ENCODE peak calls at places on chromosomes 11 and 22, in five cellular contexts. R is neural progenitor cell, V is lower lobe of right lung, H is A549, S is ovary. K is an unnamed sample. For H3K4me1, the result is how much of the 10 kb centered on the place peaks cover.

GRCh38 chr11:93073026-93073425 is 103.6 kb downstream of the MTNR1B start:
- DNase-seq in H (no peak), V (no peak), R (no peak), S (no peak), K (no peak)

GRCh38 chr11:72781313-72782080 is 12.3 kb downstream of the STARD10 start:
- DNase-seq in V (peak), R (peak), S (peak), H (no peak), K (no peak)

GRCh38 chr11:32893947-32894827 is 1.6 kb downstream of the QSER1 start:
- DNase-seq in H (peak), R (peak), S (peak), V (no peak), K (peak)

GRCh38 chr11:11786771-11787170 is 55.0 kb upstream of the USP47 start:
- DNase-seq in R (peak), V (no peak), H (peak), S (no peak), K (no peak)

GRCh38 chr22:19463491-19464469 is 15.2 kb downstream of the UFD1 start:
- DNase-seq in R (no peak), S (no peak), H (no peak), V (no peak), K (peak)

GRCh38 chr11:3357302-3357701 is 21.6 kb downstream of the ZNF195 start:
- DNase-seq in V (no peak), H (no peak), S (no peak), R (no peak), K (no peak)

GRCh38 chr11:1896468-1896867 is 4.8 kb upstream of the PRR33 start:
- DNase-seq in R (no peak), H (no peak), V (no peak), S (no peak), K (no peak)

GRCh38 chr22:37021710-37022482 is 2.4 kb downstream of the MPST start:
- DNase-seq in H (peak), V (peak), R (peak), S (no peak), K (no peak)

GRCh38 chr11:34548278-34548677 is 34.7 kb upstream of the ELF5 start:
- DNase-seq in S (no peak), H (no peak), R (no peak), V (no peak), K (no peak)

GRCh38 chr11:114796954-114797721 is 118.8 kb downstream of the NXPE2 start:
- DNase-seq in V (no peak), S (no peak), H (no peak), R (no peak), K (no peak)

GRCh38 chr11:4636962-4637661 is at the start of gene OR51D1:
- DNase-seq in H (peak), V (peak), S (peak), R (peak), K (peak)

GRCh38 chr11:65932558-65932919 is 12.7 kb upstream of the TSGA10IP start:
- DNase-seq in H (peak), R (peak), V (no peak), S (no peak), K (no peak)

GRCh38 chr11:48028909-48029685 is 48.7 kb downstream of the PTPRJ start:
- DNase-seq in R (no peak), S (no peak), H (no peak), V (no peak), K (no peak)

GRCh38 chr22:37999236-37999635 is 14.9 kb upstream of the SOX10 start:
- DNase-seq in S (no peak), V (no peak), H (no peak), R (no peak), K (peak)

GRCh38 chr11:34029176-34029575 is 22.4 kb upstream of the CAPRIN1 start:
- DNase-seq in H (no peak), S (no peak), R (no peak), V (no peak), K (no peak)

GRCh38 chr11:5090668-5091067 is 21.3 kb downstream of the OR52E1 start:
- DNase-seq in V (no peak), R (no peak), H (no peak), S (no peak), K (no peak)

GRCh38 chr11:2814751-2815150 is 70.8 kb downstream of the CDKN1C start:
- DNase-seq in S (no peak), V (peak), R (no peak), H (no peak), K (no peak)

GRCh38 chr11:120306519-120307242 is 18.4 kb upstream of the TLCD5 start:
- DNase-seq in R (peak), H (peak), V (no peak), S (no peak), K (peak)

GRCh38 chr11:75514596-75514995 is 11.1 kb downstream of the GDPD5 start:
- DNase-seq in H (no peak), V (no peak), S (no peak), R (no peak), K (no peak)

GRCh38 chr11:17719028-17719939 is at the start of gene MYOD1:
- DNase-seq in S (no peak), R (peak), H (peak), V (no peak), K (no peak)

GRCh38 chr11:102733232-102733875 is 8.6 kb upstream of the MMP8 start:
- DNase-seq in S (no peak), V (peak), R (peak), H (peak), K (no peak)

GRCh38 chr11:70650075-70650909 is 252.0 kb downstream of the CTTN start:
- DNase-seq in R (peak), H (peak), S (peak), V (peak), K (no peak)

GRCh38 chr11:125892994-125893393 is 5.5 kb downstream of the HYLS1 start:
- DNase-seq in V (no peak), H (no peak), R (no peak), S (no peak), K (no peak)

GRCh38 chr22:50243704-50244419 is 961 bp downstream of the TUBGCP6 start:
- DNase-seq in V (no peak), H (no peak), S (no peak), R (no peak), K (no peak)

GRCh38 chr11:6618117-6619020 is 853 bp downstream of the TPP1 start:
- DNase-seq in V (peak), R (no peak), H (no peak), S (peak), K (peak)

GRCh38 chr11:111631666-111632039 is 29.4 kb downstream of the SIK2 start:
- DNase-seq in S (no peak), V (no peak), H (no peak), R (no peak), K (peak)

GRCh38 chr11:106278391-106278790 is 200.9 kb downstream of the AASDHPPT start:
- DNase-seq in V (no peak), R (no peak), H (no peak), S (no peak), K (no peak)

GRCh38 chr22:30290318-30290678 is 993 bp upstream of the CASTOR1 start:
- DNase-seq in H (no peak), S (peak), R (no peak), V (no peak), K (no peak)

GRCh38 chr11:83691387-83692088 is 405.4 kb upstream of the CCDC90B start:
- DNase-seq in S (no peak), R (no peak), H (no peak), V (no peak), K (no peak)

GRCh38 chr22:41508770-41509170 is 35.5 kb downstream of the POLR3H start:
- DNase-seq in R (no peak), H (no peak), V (no peak), S (no peak), K (no peak)

GRCh38 chr22:50144005-50144614 is 26.4 kb upstream of the PANX2 start:
- DNase-seq in V (no peak), R (no peak), S (no peak), H (no peak), K (no peak)

GRCh38 chr11:113645593-113646349 is 60.3 kb downstream of the TMPRSS5 start:
- DNase-seq in H (no peak), S (no peak), V (no peak), R (no peak), K (no peak)

GRCh38 chr11:77107950-77108349 is 5.3 kb downstream of the OMP start:
- DNase-seq in S (peak), V (no peak), H (peak), R (no peak), K (no peak)

GRCh38 chr11:126162286-126163030 is 49.0 kb downstream of the RPUSD4 start:
- DNase-seq in R (no peak), H (no peak), S (no peak), V (no peak), K (no peak)

DNA sequence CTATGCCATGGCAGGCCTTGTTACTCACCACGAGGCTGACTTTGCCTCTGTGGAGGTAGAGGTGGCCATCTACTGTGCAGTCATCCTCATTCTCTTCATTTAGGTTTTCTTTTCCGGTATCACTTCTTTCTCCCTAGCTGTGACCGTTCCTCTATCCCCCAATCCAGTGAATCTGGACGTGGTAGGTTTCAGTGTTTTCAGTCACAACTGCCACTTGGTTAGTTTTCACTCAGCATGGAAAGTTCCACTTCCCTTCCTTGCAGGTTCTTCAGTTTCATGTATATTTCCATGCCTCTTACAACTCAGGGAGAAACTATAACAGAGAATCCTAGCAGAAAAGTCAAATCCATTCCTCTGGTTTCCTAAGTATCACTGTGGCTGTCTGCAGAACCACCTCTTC is 1.9 kb downstream of the HPS4 start:
- DNase-seq in R (no peak), H (no peak), S (no peak), V (no peak), K (no peak)
- H3K4me1 ChIP-seq in R (under half), H (under half), S (under half), V (half or more), K (half or more)

GRCh38 chr22:32632650-32633049 is 158.0 kb downstream of the FBXO7 start:
- DNase-seq in S (no peak), H (no peak), R (no peak), V (no peak), K (no peak)

GRCh38 chr22:32627091-32627490 is 152.5 kb downstream of the FBXO7 start:
- DNase-seq in H (no peak), S (no peak), V (peak), R (no peak), K (no peak)

GRCh38 chr22:32628626-32629587 is 154.3 kb downstream of the FBXO7 start:
- DNase-seq in H (no peak), V (no peak), S (no peak), R (no peak), K (no peak)

GRCh38 chr22:32634424-32634981 is 159.9 kb downstream of the FBXO7 start:
- DNase-seq in R (no peak), V (no peak), S (no peak), H (no peak), K (no peak)

DNA sequence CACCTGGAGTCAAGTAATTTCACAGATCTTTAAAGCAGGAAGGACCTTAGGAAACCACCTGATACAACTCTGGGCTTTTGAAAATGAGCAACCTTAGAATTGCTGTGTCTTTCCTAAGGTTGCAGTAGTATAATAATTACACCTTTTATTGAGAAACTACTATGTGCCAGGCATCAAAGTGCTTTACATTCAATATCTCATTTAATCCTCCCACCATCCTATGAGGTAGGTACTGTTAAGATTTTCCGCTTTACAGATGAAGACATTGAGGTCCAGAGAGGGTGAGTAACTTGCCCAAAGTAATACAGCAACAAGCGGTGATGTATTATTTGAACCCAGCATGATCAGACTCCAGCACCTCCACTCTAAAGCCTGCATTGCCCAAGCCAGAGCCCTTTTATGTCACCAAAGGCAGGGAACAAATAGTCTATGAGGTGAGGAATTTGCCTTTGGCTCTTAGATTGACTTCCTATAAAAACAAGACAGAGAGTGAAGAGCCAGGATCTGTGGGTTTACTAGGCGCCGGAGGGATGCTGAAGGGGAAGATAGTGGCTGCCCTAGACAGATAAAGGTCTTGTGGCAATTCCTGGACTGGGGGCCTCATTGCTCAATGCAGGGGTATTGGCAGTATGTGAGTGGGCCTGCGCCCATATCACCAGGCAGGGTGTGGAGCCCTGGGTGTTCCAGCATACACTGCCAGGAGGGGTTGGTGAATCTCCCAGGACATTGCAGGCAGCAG is 157.1 kb downstream of the FBXO7 start:
- DNase-seq in S (no peak), H (no peak), R (no peak), V (no peak), K (no peak)
- TF ChIP-seq CTCF in S (no peak), H (no peak), R (no peak), V (no peak), K (no peak)

GRCh38 chr11:44567876-44568256 is 2.4 kb downstream of the CD82 start:
- DNase-seq in R (no peak), V (no peak), S (no peak), H (no peak), K (no peak)

GRCh38 chr11:44565746-44566558 is 489 bp downstream of the CD82 start:
- DNase-seq in V (peak), S (no peak), H (no peak), R (no peak), K (no peak)

GRCh38 chr11:44566952-44567875 is 1.8 kb downstream of the CD82 start:
- DNase-seq in S (no peak), V (no peak), R (no peak), H (no peak), K (no peak)

GRCh38 chr11:44565008-44565745 is at the start of gene CD82:
- DNase-seq in R (peak), V (peak), S (peak), H (peak), K (peak)

DNA sequence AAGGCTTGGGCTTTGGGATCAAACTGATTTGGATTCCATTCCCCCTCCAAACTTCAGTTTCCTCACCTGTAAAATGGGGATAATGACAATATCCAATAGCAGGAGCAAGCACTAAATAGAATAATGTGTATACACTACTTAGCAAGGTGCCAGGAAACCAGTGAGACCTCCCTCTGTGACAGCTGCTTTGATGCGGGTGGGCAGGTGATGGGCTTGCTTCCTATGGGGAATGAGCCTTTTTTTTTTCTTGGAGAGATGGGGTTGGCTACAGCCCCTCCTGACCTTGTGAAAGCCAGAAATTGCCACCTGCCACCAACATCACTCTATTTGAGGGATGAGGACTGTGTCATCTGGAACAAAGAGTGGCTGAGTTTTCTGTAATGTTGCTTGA is 1.1 kb downstream of the CD82 start:
- DNase-seq in H (no peak), S (no peak), R (no peak), V (no peak), K (no peak)
- H3K4me3 ChIP-seq in H (no peak), S (no peak), R (peak), V (peak), K (peak)

GRCh38 chr11:57675176-57675941 is 7.4 kb downstream of the ZDHHC5 start:
- DNase-seq in H (no peak), V (no peak), R (no peak), S (no peak), K (no peak)

GRCh38 chr11:57674251-57674650 is 6.3 kb downstream of the ZDHHC5 start:
- DNase-seq in R (no peak), S (no peak), H (no peak), V (no peak), K (no peak)

GRCh38 chr11:57681168-57681567 is 13.3 kb downstream of the ZDHHC5 start:
- DNase-seq in H (no peak), R (no peak), V (no peak), S (no peak), K (no peak)

GRCh38 chr11:57680552-57680874 is 12.6 kb downstream of the ZDHHC5 start:
- DNase-seq in H (no peak), V (no peak), S (no peak), R (no peak), K (no peak)

DNA sequence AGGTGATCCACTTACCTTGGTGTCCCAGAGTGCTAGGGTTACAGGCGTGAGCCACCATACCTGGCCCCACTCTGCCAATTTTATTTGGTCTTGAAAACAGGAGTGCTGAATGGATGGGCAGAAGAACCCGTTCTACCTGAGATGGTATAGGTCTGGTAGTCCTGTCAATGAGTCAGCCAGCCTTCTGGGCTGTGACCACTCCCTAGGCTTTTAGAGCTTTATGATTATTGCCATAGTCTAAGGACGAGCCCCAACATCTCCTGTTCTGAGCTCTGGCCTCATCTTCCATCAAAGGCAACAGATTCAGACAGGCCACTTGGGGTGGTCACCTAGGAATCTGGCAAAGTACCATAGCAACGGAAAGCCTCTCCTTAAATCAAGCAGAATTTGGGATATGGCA is 11.5 kb downstream of the ZDHHC5 start:
- DNase-seq in V (no peak), R (no peak), S (no peak), H (no peak), K (peak)
- H3K4me1 ChIP-seq in V (under half), R (under half), S (under half), H (under half), K (under half)

DNA sequence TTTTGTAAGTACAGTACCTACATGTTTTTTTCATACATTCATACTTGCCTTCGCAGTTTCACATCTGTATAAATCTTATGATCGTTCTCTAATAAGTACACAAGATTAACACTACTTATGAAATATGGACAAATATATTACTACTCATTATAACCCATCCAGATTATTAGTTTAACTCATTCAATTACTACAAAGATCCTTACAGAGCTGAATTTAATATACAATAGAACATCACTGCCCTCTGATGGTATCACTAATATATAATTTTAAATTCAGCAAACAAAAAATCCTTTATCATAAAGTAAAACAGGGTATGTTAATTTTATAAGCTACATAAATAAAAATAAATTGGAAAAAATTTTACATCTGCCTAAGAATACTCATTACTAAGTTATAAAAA is 7.4 kb downstream of the SVIP start:
- DNase-seq in H (no peak), V (no peak), S (no peak), R (no peak), K (no peak)
- TF ChIP-seq CTCF in H (no peak), V (no peak), S (no peak), R (no peak), K (no peak)

K was measured in keratinocyte.